ENCODE peak calls at places on chromosomes 6 and 20, in seven cellular contexts. W is right cardiac atrium, J is tibial nerve, P is astrocyte, G is fibroblast of lung, X is heart right ventricle, L is aorta. H is an unnamed sample.

GRCh38 chr6:6277418-6277817 is 43.0 kb downstream of the F13A1 start:
- DNase-seq in P (peak; percentile 0), X (no peak), W (no peak), J (no peak), L (no peak), G (peak; percentile 2), H (no peak)

GRCh38 chr6:33995046-33995872 is 150.6 kb downstream of the GRM4 start:
- DNase-seq in W (no peak), X (no peak), L (no peak), P (no peak), J (no peak), G (no peak), H (no peak)

GRCh38 chr6:55399331-55399730 is 72.1 kb downstream of the GFRAL start:
- DNase-seq in L (no peak), G (no peak), J (no peak), X (no peak), P (no peak), W (no peak), H (no peak)

GRCh38 chr6:130434174-130434873 is 68.5 kb downstream of the TMEM200A start:
- DNase-seq in J (no peak), W (no peak), X (no peak), L (no peak), P (peak; percentile 82), G (peak; percentile 85), H (no peak)

GRCh38 chr20:11810316-11811130 is 107.2 kb upstream of the BTBD3 start:
- DNase-seq in P (peak; percentile 86), G (peak; percentile 88), L (no peak), X (no peak), W (no peak), J (no peak), H (no peak)

GRCh38 chr6:166389119-166389518 is 6.4 kb upstream of the MPC1 start:
- DNase-seq in G (no peak), W (no peak), P (no peak), J (no peak), L (no peak), X (no peak), H (no peak)

GRCh38 chr6:148289153-148289552 is 53.5 kb upstream of the SASH1 start:
- DNase-seq in L (no peak), X (no peak), P (no peak), W (no peak), G (no peak), J (no peak), H (peak; percentile 31)

GRCh38 chr6:117267766-117268534 is 2.6 kb downstream of the VGLL2 start:
- DNase-seq in L (no peak), P (no peak), J (no peak), G (no peak), W (peak; percentile 49), X (no peak), H (no peak)

GRCh38 chr6:100185615-100186014 is 191.6 kb upstream of the MCHR2 start:
- DNase-seq in L (no peak), P (no peak), X (no peak), G (no peak), J (no peak), W (no peak), H (no peak)

GRCh38 chr6:80338201-80338836 is 231.8 kb downstream of the BCKDHB start:
- DNase-seq in L (peak; percentile 67), J (no peak), G (no peak), W (peak; percentile 87), P (no peak), X (peak; percentile 45), H (peak; percentile 31)

GRCh38 chr6:53259860-53260580 is 88.7 kb downstream of the ELOVL5 start:
- DNase-seq in G (no peak), J (no peak), L (no peak), W (no peak), P (no peak), X (no peak), H (no peak)

GRCh38 chr6:31042801-31043200 is 32.5 kb downstream of the MUC22 start:
- DNase-seq in L (peak; percentile 62), J (peak; percentile 26), G (peak; percentile 45), X (peak; percentile 45), W (no peak), P (peak; percentile 31), H (peak; percentile 38)

GRCh38 chr20:36908603-36909002 is 32.7 kb downstream of the TLDC2 start:
- DNase-seq in P (no peak), X (no peak), G (no peak), J (no peak), L (no peak), W (no peak), H (no peak)

GRCh38 chr6:27839303-27840081 is 72.7 kb downstream of the OR2B2 start:
- DNase-seq in X (peak; percentile 25), W (no peak), L (peak; percentile 71), J (no peak), P (peak; percentile 86), G (peak; percentile 91), H (peak; percentile 70)

GRCh38 chr6:143528164-143528811 is 16.8 kb upstream of the FUCA2 start:
- DNase-seq in G (no peak), L (no peak), P (no peak), X (no peak), J (no peak), W (no peak), H (no peak)

GRCh38 chr6:18047406-18047805 is 60.0 kb upstream of the KIF13A start:
- DNase-seq in W (no peak), G (peak; percentile 78), X (no peak), J (no peak), P (peak; percentile 73), L (no peak), H (no peak)

GRCh38 chr20:58142843-58143185 is 85.6 kb downstream of the ANKRD60 start:
- DNase-seq in J (peak; percentile 6), L (no peak), P (no peak), G (no peak), X (no peak), W (no peak), H (no peak)

GRCh38 chr6:22421187-22421586 is 124.4 kb upstream of the PRL start:
- DNase-seq in L (no peak), G (no peak), X (no peak), W (no peak), P (no peak), J (no peak), H (no peak)

GRCh38 chr6:31582230-31582601 is at the start of gene LTB:
- DNase-seq in J (no peak), G (no peak), X (no peak), W (no peak), L (no peak), P (no peak), H (no peak)

GRCh38 chr6:145241039-145241438 is 494.3 kb downstream of the EPM2A start:
- DNase-seq in X (no peak), W (no peak), J (no peak), L (no peak), G (peak; percentile 83), P (peak; percentile 78), H (no peak)

GRCh38 chr6:144415014-144415413 is 129.9 kb downstream of the UTRN start:
- DNase-seq in L (no peak), J (no peak), W (no peak), X (no peak), G (peak; percentile 89), P (peak; percentile 84), H (peak; percentile 48)

DNA sequence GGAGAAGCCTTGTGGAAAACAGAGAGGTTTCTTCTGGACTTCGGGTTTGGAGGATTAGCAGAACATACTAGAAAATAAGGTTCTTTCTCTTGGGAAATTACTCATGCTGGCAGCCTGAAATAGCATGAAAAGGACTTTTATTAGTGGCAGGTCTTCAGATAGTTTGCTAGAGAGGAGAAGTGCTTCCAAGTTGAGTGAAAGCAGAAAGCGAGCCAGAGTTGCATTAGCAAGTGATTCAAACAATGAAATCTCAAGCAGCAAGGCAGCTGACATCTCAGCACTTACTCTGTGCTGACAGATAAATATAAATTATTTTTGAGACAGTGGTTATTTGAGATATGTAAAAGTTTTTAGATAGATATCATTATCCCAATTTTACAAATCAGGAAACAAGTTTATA is 91.9 kb downstream of the PLCB4 start:
- DNase-seq in W (no peak), L (no peak), P (no peak), G (peak; percentile 5), X (no peak), J (no peak), H (no peak)
- H3K27ac ChIP-seq in W (no peak overlapping the region), L (no peak overlapping the region), P (no peak overlapping the region), G (no peak overlapping the region), X (peak overlapping the region; percentile 21), J (no peak overlapping the region), H (no peak overlapping the region)

DNA sequence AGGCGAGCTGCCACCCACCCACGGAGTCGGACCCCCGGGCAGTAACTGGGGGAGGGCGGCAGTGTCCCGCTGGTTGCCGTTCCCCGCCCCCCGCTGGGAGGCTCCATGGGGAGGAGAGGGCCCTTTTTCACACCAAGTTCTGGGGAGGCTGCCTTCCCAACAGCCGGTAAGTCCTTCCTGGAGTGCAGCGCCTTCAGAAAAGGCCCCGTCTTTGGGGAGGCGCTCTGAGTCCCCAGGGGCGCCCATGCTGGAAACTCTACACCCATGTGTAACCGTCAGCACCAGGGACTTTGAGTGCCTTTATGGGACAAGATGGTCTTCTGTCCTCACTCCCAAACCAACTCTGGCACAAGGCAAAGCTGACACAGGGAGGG is 435 bp upstream of the SOX18 start:
- DNase-seq in J (no peak), L (no peak), W (peak; percentile 76), P (no peak), X (peak; percentile 64), G (no peak), H (peak; percentile 49)
- H3K27ac ChIP-seq in J (no peak overlapping the region), L (no peak overlapping the region), W (peak overlapping the region; percentile 57), P (no peak overlapping the region), X (peak overlapping the region; percentile 90), G (no peak overlapping the region), H (peak overlapping the region; percentile 28)

GRCh38 chr6:40713002-40713719 is 126.0 kb upstream of the LRFN2 start:
- DNase-seq in W (no peak), J (no peak), L (no peak), P (no peak), X (no peak), G (no peak), H (no peak)
- H3K27ac ChIP-seq in W (no peak overlapping the region), J (no peak overlapping the region), L (no peak overlapping the region), P (no peak overlapping the region), X (no peak overlapping the region), G (no peak overlapping the region), H (no peak overlapping the region)

GRCh38 chr6:20534295-20534897 is at the start of gene CDKAL1:
- DNase-seq in L (peak; percentile 92), J (peak; percentile 76), G (peak; percentile 94), X (peak; percentile 94), P (peak; percentile 92), W (peak; percentile 94), H (peak; percentile 94)

GRCh38 chr6:20534906-20535305 is 649 bp downstream of the CDKAL1 start:
- DNase-seq in L (no peak), J (no peak), X (no peak), P (no peak), G (no peak), W (no peak), H (no peak)

GRCh38 chr6:20538131-20538662 is 3.9 kb downstream of the CDKAL1 start:
- DNase-seq in G (no peak), L (no peak), J (no peak), W (no peak), X (no peak), P (no peak), H (no peak)

GRCh38 chr6:20533746-20534294 is 437 bp upstream of the CDKAL1 start:
- DNase-seq in G (no peak), W (no peak), X (no peak), P (no peak), L (no peak), J (no peak), H (peak; percentile 10)

DNA sequence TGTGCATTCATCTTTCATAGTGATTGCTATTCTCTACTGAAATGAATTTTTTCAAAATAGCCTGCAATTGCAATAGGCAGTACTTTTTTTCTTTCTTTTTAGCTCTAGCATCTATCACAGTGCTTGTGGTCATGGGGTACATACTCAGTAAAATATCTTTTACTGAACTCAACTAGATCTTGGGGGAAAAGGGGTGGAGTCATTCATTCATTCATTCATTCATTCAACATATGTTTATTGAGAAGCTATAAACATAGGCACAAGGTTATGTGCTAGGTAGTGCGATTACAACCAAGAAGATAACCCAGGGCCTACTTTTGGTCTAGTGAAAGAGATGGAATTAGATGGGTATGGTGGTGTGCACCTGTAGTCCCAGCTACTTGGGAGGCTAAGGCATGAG is 1.4 kb upstream of the CDKAL1 start:
- DNase-seq in W (no peak), P (no peak), G (no peak), L (no peak), J (no peak), X (no peak), H (no peak)
- H3K27ac ChIP-seq in W (no peak overlapping the region), P (no peak overlapping the region), G (no peak overlapping the region), L (no peak overlapping the region), J (no peak overlapping the region), X (no peak overlapping the region), H (no peak overlapping the region)